ENCODE peak calls at places on chromosome 22, in five cellular contexts. T is psoas muscle, E is lung, W is heart left ventricle, Q is body of pancreas. Z is an unnamed sample.

GRCh38 chr22:22591348-22592299 is 32.6 kb upstream of the PRAME start:
- DNase-seq in T (no peak), E (no peak), W (no peak), Q (no peak), Z (no peak)

GRCh38 chr22:35266277-35266676 is 9.0 kb downstream of the HMGXB4 start:
- DNase-seq in T (no peak), E (no peak), W (no peak), Q (no peak), Z (no peak)

GRCh38 chr22:37275622-37276021 is 6.7 kb upstream of the CYTH4 start:
- DNase-seq in T (no peak), E (no peak), W (no peak), Q (no peak), Z (no peak)

GRCh38 chr22:48338793-48339705 is 1488.6 kb downstream of the BRD1 start:
- DNase-seq in T (no peak), E (no peak), W (no peak), Q (no peak), Z (no peak)

GRCh38 chr22:27734066-27734465 is 67.5 kb downstream of the MN1 start:
- DNase-seq in T (no peak), E (no peak), W (no peak), Q (no peak), Z (no peak)

GRCh38 chr22:40595497-40596234 is 40.9 kb downstream of the MRTFA start:
- DNase-seq in T (no peak), E (no peak), W (no peak), Q (no peak), Z (no peak)

GRCh38 chr22:30181459-30182353 is 64.9 kb downstream of the LIF start:
- DNase-seq in T (no peak), E (no peak), W (no peak), Q (no peak), Z (no peak)

GRCh38 chr22:21876486-21877176 is 9.2 kb upstream of the MAPK1 start:
- DNase-seq in T (no peak), E (no peak), W (no peak), Q (no peak), Z (no peak)

GRCh38 chr22:45343143-45343542 is 33.4 kb downstream of the FAM118A start:
- DNase-seq in T (no peak), E (no peak), W (no peak), Q (no peak), Z (no peak)

GRCh38 chr22:44951510-44951816 is 58.3 kb downstream of the PHF21B start:
- DNase-seq in T (no peak), E (no peak), W (no peak), Q (no peak), Z (no peak)

GRCh38 chr22:20464096-20464614 is 26.5 kb upstream of the SCARF2 start:
- DNase-seq in T (no peak), E (no peak), W (no peak), Q (no peak), Z (no peak)

GRCh38 chr22:24284747-24285203 is 14.1 kb downstream of the SPECC1L start:
- DNase-seq in T (no peak), E (no peak), W (no peak), Q (no peak), Z (no peak)

GRCh38 chr22:40203568-40203967 is 25.8 kb downstream of the TNRC6B start:
- DNase-seq in T (no peak), E (no peak), W (no peak), Q (no peak), Z (no peak)

GRCh38 chr22:25282671-25283561 is 63.5 kb downstream of the CRYBB2 start:
- DNase-seq in T (no peak), E (no peak), W (no peak), Q (no peak), Z (no peak)

DNA sequence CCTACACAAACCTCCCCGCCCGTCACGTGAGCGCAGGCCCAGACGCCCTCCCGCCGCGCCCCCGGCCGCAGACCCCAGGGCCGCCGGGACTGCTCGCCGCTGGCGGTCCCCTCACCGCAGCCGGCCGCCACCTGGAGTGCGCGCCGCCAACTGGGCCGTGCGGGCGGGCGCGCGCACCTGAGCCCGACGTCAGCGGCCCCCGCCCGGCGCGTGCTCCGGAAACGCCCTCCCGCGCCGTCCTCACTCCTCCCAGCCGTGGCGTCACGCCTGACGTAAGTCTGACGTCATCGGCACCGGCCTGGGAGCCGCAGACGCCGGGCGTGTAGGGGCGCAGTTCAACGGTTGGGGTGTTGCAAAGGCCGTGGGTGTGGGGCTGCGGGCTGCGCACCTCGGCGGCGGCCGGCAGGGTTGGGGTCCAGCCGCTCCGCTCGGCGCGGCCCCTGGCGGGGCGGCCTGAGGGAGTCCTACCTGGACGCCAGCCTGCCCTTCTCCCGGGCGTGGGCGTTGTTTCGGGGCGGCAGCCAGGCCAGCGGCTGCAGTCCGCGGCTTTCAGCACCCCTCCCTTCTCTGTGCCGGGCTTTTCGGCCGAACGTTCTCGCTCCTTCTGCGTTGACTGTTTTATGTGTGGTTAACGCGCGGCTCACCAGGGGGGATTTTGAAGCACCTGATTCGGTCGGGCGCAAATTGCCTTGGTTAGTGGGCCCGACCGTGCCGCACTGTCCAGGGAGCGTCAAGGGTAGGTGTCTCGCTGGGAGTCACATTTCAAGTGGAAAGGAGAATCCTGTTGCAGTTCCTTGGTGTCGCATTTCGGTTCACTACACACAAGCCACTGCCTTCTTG is at the start of gene JOSD1:
- DNase-seq in T (peak), E (peak), W (peak), Q (peak), Z (peak)
- TF ChIP-seq CTCF in T (no peak), E (no peak), W (peak), Q (peak), Z (no peak)

DNA sequence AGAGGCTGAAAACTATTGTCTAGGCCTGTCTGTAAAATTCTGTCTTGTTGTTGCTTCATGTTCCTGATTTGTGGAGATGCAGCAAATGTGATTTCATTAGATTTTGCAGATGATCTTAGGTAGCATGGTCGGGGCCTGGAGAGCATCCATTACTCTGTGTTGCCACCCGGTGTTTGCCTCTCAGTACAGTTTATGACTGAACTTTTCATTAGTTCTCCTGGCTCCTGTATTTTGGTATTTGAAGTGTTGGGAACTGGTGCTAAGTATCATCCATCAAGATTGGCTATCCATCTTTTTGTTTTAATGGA is 7.7 kb downstream of the YWHAH start:
- DNase-seq in T (no peak), E (no peak), W (no peak), Q (no peak), Z (no peak)
- H3K27ac ChIP-seq in T (peak), E (no peak), W (peak), Q (no peak), Z (peak)

GRCh38 chr22:42819412-42820069 is 37.5 kb downstream of the ARFGAP3 start:
- DNase-seq in T (no peak), E (no peak), W (no peak), Q (peak), Z (no peak)

GRCh38 chr22:42817556-42817955 is 39.5 kb downstream of the ARFGAP3 start:
- DNase-seq in T (no peak), E (no peak), W (no peak), Q (no peak), Z (no peak)

GRCh38 chr22:42816339-42816738 is 40.7 kb downstream of the ARFGAP3 start:
- DNase-seq in T (no peak), E (peak), W (no peak), Q (no peak), Z (no peak)

GRCh38 chr22:42821386-42821785 is 35.7 kb downstream of the ARFGAP3 start:
- DNase-seq in T (no peak), E (no peak), W (no peak), Q (no peak), Z (no peak)

DNA sequence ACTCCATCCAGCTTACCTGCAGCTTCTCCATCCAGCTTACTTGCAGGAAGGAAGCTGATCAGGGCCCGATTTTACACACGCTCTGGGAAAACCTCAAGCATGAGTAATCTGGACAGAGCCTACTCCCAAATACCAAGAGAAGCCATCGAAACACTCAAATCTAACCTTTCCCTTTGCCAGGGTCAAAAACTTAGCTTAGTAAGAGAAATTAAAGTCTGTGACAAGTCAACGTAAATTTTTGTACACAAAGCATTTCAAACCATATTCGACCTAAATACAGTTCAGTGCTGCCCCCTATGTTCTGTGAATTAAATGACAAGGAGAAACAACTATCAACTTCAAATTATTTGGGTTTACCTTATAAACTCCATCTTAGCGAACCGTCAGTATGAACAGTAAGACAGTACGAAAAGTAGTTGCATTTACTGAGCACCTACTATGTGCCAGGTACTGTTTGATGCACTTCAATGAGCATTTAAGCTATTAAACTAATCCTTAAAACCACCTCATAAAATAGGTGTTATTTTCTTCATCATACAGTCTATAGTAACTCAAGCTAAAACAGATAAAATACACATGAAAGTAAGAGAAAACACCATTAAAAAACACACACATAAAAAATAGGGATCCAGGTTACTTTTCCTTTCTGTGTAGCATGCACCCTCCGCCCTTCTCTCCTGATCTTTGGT is 36.9 kb downstream of the ARFGAP3 start:
- DNase-seq in T (no peak), E (no peak), W (no peak), Q (no peak), Z (peak)
- TF ChIP-seq CTCF in T (peak), E (no peak), W (peak), Q (peak), Z (no peak)

DNA sequence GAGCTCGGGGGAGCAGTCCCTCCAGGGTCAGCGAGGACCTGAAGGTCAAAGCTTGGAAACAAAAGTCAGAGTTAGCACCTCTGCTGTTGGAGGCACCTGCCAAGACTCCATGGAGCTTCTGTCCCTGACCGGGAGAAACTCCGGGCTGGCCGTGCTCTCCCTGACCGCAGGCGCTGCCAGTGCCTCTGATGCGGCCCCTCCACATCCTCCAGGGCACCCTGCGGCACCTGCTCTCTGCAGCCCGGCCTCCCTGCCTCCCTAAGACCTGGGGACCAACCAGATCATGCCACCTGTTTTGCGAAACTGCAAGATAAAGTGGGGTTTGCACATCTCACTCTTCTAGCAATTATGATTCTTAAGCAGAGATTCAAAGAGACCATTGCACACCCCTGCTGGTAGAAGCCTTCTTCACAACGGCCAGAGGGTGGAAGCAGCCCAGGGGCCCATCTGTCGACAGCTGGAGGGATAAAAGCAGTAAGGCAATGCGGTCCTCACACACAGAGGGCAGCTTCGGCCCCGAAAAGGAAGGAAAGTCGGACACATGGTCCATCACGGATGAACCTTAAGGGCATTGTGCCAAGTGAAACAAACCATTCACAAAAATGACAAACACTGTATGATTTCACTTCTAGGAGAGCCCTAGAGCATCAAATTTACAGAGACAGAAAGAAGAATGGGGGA is 477.1 kb downstream of the BRD1 start:
- DNase-seq in T (no peak), E (no peak), W (no peak), Q (no peak), Z (no peak)
- H3K27ac ChIP-seq in T (no peak), E (no peak), W (no peak), Q (no peak), Z (no peak)

Z was measured in RWPE1.